ENCODE peak calls at places on chromosomes 6 and 20, in seven cellular contexts. Y, S, F, D, Q, M and U are unnamed samples.

GRCh38 chr6:143108278-143108677 is 47.6 kb downstream of the AIG1 start:
- DNase-seq in Q (no peak), F (peak), M (peak), Y (no peak), D (no peak), S (no peak), U (peak)

GRCh38 chr6:31580807-31581437 is 1.3 kb downstream of the LTB start:
- DNase-seq in F (peak), M (peak), D (peak), Q (no peak), S (peak), Y (peak), U (peak)

GRCh38 chr20:43893930-43894329 is 20.7 kb upstream of the TOX2 start:
- DNase-seq in Q (no peak), M (no peak), Y (no peak), S (no peak), D (no peak), F (no peak), U (peak)

GRCh38 chr6:34059136-34059731 is 86.7 kb downstream of the GRM4 start:
- DNase-seq in M (peak), F (no peak), Y (no peak), S (no peak), D (no peak), Q (no peak), U (peak)

GRCh38 chr20:38139919-38140753 is 24.9 kb downstream of the TGM2 start:
- DNase-seq in Q (no peak), D (peak), Y (no peak), M (peak), F (peak), S (no peak), U (no peak)

GRCh38 chr6:159103396-159104162 is 58.8 kb upstream of the TAGAP start:
- DNase-seq in M (no peak), F (no peak), S (no peak), Y (no peak), Q (no peak), D (no peak), U (no peak)

GRCh38 chr20:50187403-50188051 is 3.1 kb upstream of the CEBPB start:
- DNase-seq in Q (no peak), S (peak), D (peak), F (peak), M (peak), Y (no peak), U (peak)

GRCh38 chr6:14542670-14543366 is 425.2 kb downstream of the CD83 start:
- DNase-seq in S (no peak), M (peak), Y (peak), Q (peak), D (peak), F (peak), U (peak)

GRCh38 chr6:55319961-55320690 is 7.1 kb upstream of the GFRAL start:
- DNase-seq in Q (no peak), S (no peak), F (no peak), Y (no peak), M (no peak), D (no peak), U (no peak)

GRCh38 chr6:7693827-7694226 is 32.1 kb upstream of the BMP6 start:
- DNase-seq in Q (no peak), S (no peak), D (no peak), Y (no peak), F (no peak), M (no peak), U (no peak)

GRCh38 chr6:143233563-143234285 is 173.0 kb downstream of the AIG1 start:
- DNase-seq in Q (no peak), D (no peak), M (no peak), S (no peak), Y (no peak), F (peak), U (no peak)

GRCh38 chr20:37390503-37390890 is 44.6 kb downstream of the SRC start:
- DNase-seq in F (no peak), Y (no peak), S (no peak), M (no peak), Q (no peak), D (no peak), U (no peak)

GRCh38 chr6:31497595-31498476 is at the start of gene MICB:
- DNase-seq in M (peak), Q (peak), Y (peak), F (peak), S (peak), D (peak), U (peak)

GRCh38 chr20:47205577-47206123 is 150.8 kb downstream of the ZMYND8 start:
- DNase-seq in Y (peak), M (peak), Q (no peak), D (peak), F (peak), S (peak), U (peak)

GRCh38 chr6:109166643-109167042 is 71.3 kb downstream of the CEP57L1 start:
- DNase-seq in M (no peak), S (no peak), Y (no peak), Q (no peak), F (no peak), D (no peak), U (no peak)

GRCh38 chr6:160005861-160006540 is 37.1 kb downstream of the IGF2R start:
- DNase-seq in D (peak), Y (no peak), M (peak), S (no peak), F (peak), Q (no peak), U (peak)

GRCh38 chr6:4348462-4349112 is 213.2 kb upstream of the ECI2 start:
- DNase-seq in D (no peak), M (peak), F (no peak), Y (no peak), Q (no peak), S (no peak), U (peak)

GRCh38 chr20:36644032-36644712 is 1.8 kb downstream of the SLA2 start:
- DNase-seq in Y (peak), S (no peak), D (no peak), Q (no peak), F (no peak), M (no peak), U (no peak)

GRCh38 chr6:24401458-24401857 is 1.3 kb upstream of the MRS2 start:
- DNase-seq in Y (no peak), M (no peak), F (no peak), Q (no peak), S (peak), D (no peak), U (no peak)

GRCh38 chr6:20583447-20583806 is 49.2 kb downstream of the CDKAL1 start:
- DNase-seq in Y (no peak), F (no peak), S (no peak), Q (no peak), M (no peak), D (no peak), U (no peak)

GRCh38 chr6:46510656-46511055 is 19.4 kb upstream of the RCAN2 start:
- DNase-seq in Y (no peak), F (peak), D (peak), Q (no peak), S (no peak), M (peak), U (peak)

GRCh38 chr20:17914957-17915356 is 53.6 kb downstream of the SNX5 start:
- DNase-seq in M (no peak), S (no peak), F (no peak), Q (no peak), D (no peak), Y (no peak), U (no peak)

GRCh38 chr6:138175596-138175995 is 13.9 kb downstream of the ARFGEF3 start:
- DNase-seq in F (no peak), Q (no peak), D (no peak), S (no peak), M (no peak), Y (no peak), U (no peak)

GRCh38 chr20:4613718-4614620 is 107.7 kb upstream of the PRND start:
- DNase-seq in S (peak), F (peak), M (peak), Y (peak), D (peak), Q (no peak), U (peak)

GRCh38 chr20:24017160-24017761 is 28.7 kb upstream of the GGTLC1 start:
- DNase-seq in Q (no peak), F (no peak), M (peak), S (no peak), Y (no peak), D (no peak), U (peak)

GRCh38 chr6:5125152-5126006 is 40.2 kb downstream of the PPP1R3G start:
- DNase-seq in M (peak), S (peak), Y (no peak), Q (peak), F (peak), D (peak), U (peak)

GRCh38 chr6:131015630-131016263 is 47.3 kb downstream of the EPB41L2 start:
- DNase-seq in Q (no peak), D (peak), M (peak), S (no peak), Y (no peak), F (peak), U (peak)

GRCh38 chr6:24752917-24753486 is 21.7 kb upstream of the GMNN start:
- DNase-seq in F (no peak), Y (no peak), Q (no peak), D (no peak), M (peak), S (peak), U (no peak)

GRCh38 chr6:29828471-29828797 is 809 bp downstream of the HLA-G start:
- DNase-seq in F (no peak), D (no peak), Y (no peak), Q (no peak), S (no peak), M (no peak), U (no peak)

GRCh38 chr20:52047811-52048302 is 143.7 kb downstream of the ZFP64 start:
- DNase-seq in D (peak), F (peak), M (peak), S (no peak), Y (peak), Q (no peak), U (peak)

GRCh38 chr6:106626485-106626884 is 2.8 kb downstream of the RTN4IP1 start:
- DNase-seq in Y (no peak), D (no peak), S (no peak), F (no peak), Q (no peak), M (no peak), U (no peak)

GRCh38 chr6:167106401-167106800 is 16.5 kb upstream of the CCR6 start:
- DNase-seq in Q (no peak), M (no peak), Y (no peak), D (no peak), F (no peak), S (no peak), U (no peak)

GRCh38 chr20:1876975-1877603 is 18.1 kb upstream of the SIRPA start:
- DNase-seq in F (peak), D (no peak), Q (no peak), S (no peak), M (no peak), Y (no peak), U (no peak)

GRCh38 chr6:52639493-52639892 is 31.4 kb upstream of the TMEM14A start:
- DNase-seq in M (no peak), D (no peak), F (no peak), Q (no peak), S (no peak), Y (no peak), U (no peak)

GRCh38 chr20:43341541-43341940 is 116.2 kb upstream of the SRSF6 start:
- DNase-seq in M (no peak), Q (no peak), Y (no peak), D (no peak), F (no peak), S (no peak), U (no peak)

GRCh38 chr20:11849976-11850670 is 67.6 kb upstream of the BTBD3 start:
- DNase-seq in M (peak), F (peak), D (peak), Y (no peak), S (no peak), Q (no peak), U (peak)

GRCh38 chr20:61328906-61329558 is 77.0 kb downstream of the CDH4 start:
- DNase-seq in D (no peak), Y (no peak), F (no peak), Q (no peak), S (peak), M (no peak), U (no peak)

GRCh38 chr6:149478631-149479314 is 6.0 kb downstream of the ZC3H12D start:
- DNase-seq in Q (no peak), M (no peak), D (no peak), S (no peak), F (no peak), Y (no peak), U (no peak)

DNA sequence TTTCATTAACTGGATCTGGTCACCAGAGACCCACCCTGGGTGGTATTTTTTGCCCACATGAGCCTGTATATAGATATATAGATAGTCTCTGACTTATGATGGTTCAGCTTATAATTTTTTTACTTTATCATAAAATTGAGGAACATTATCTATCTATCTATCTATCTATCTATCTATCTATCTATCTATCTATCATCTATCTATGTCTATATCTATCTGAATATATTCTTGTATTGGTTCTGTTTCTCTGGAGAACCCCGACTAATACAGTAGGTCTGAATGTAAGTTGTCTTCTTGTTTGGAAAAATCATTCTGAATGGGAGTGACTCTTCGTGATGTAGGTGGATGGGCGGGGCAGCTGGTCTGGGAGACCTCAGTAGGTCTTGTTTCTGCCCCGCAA is 13.3 kb upstream of the CDKN1A start:
- DNase-seq in D (no peak), M (no peak), S (no peak), Q (no peak), F (no peak), Y (no peak), U (no peak)
- H3K4me3 ChIP-seq in D (no peak), M (no peak), S (no peak), Q (no peak), F (no peak), Y (no peak), U (no peak)

DNA sequence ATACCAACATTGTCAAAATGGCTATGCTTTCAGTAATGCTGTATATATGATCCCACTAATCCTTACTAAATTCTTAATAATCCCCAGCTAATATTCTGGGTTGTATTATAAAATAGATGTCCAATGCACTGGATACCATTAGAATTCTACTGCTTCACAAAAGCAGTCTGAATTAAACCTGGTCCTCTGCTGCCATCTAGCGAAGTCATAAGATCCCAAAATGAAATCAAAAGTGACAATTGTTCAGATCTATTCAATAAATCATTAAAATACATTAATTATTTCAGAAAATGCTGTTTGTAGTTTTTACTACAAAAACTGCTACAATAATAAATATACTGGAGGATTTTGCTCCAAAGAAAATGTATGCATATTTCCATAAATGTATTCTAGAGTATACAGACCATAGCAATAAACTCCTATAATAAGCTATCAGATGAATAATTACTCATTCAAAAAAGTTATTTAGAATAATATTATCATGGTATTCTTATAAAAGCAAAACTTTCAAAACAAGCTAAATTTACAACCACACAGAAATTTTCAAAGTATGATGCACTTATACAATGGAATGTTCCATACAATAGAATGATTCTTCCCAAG is 92.6 kb downstream of the RNGTT start:
- DNase-seq in Y (peak), D (peak), F (peak), S (peak), M (peak), Q (peak), U (peak)
- TF ChIP-seq CTCF in Y (peak), D (peak), F (peak), S (peak), M (peak), Q (peak), U (peak)

GRCh38 chr20:62970307-62971210 is 18.1 kb downstream of the SLC17A9 start:
- DNase-seq in Q (no peak), S (no peak), D (no peak), Y (no peak), F (no peak), M (no peak), U (no peak)

GRCh38 chr20:62971211-62971949 is 18.9 kb downstream of the SLC17A9 start:
- DNase-seq in F (no peak), M (no peak), D (no peak), Y (no peak), S (no peak), Q (no peak), U (no peak)

GRCh38 chr20:62975251-62975770 is 22.8 kb downstream of the SLC17A9 start:
- DNase-seq in F (no peak), D (no peak), Q (no peak), M (no peak), Y (no peak), S (no peak), U (no peak)

GRCh38 chr20:62972270-62973032 is 19.9 kb downstream of the SLC17A9 start:
- DNase-seq in Q (peak), Y (peak), M (peak), D (peak), S (peak), F (peak), U (peak)

DNA sequence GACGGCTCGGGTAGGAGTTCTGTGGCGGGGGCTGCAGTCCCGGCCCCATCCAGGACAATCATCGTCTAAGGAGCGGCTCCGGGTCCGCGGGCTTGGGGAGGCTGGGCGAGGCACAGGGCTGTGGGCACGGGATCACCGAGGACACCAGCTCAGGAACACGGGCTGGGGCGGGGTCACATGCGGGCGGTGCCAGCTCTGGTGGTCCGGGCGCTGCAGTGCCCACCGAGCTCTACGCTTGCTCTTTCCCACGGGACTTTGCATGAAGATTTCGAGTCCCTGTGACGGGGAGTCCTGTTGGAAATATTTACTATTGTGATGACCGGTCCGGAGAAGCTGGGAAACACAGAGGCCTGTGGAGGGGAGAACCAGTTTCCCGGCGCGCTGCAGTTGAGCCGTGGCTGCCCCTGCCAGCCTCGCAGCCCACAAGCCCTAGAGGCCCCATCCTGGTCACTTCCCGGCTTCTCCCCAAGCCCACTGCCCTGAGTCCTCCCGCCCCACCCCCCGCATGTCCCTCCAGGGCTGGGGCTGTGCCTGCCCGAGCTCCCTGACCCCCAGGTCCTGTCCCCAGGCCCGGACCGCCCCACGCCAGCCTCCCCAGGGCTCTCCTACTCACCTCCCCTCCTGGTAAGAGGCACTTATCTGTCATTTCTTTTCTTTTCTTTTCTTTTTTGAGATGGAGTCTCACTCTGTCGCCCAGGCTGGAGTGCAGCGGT is 20.7 kb downstream of the SLC17A9 start:
- DNase-seq in F (no peak), Q (no peak), S (no peak), D (no peak), M (no peak), Y (no peak), U (no peak)
- H3K4me3 ChIP-seq in F (no peak), Q (no peak), S (peak), D (no peak), M (no peak), Y (peak), U (no peak)

DNA sequence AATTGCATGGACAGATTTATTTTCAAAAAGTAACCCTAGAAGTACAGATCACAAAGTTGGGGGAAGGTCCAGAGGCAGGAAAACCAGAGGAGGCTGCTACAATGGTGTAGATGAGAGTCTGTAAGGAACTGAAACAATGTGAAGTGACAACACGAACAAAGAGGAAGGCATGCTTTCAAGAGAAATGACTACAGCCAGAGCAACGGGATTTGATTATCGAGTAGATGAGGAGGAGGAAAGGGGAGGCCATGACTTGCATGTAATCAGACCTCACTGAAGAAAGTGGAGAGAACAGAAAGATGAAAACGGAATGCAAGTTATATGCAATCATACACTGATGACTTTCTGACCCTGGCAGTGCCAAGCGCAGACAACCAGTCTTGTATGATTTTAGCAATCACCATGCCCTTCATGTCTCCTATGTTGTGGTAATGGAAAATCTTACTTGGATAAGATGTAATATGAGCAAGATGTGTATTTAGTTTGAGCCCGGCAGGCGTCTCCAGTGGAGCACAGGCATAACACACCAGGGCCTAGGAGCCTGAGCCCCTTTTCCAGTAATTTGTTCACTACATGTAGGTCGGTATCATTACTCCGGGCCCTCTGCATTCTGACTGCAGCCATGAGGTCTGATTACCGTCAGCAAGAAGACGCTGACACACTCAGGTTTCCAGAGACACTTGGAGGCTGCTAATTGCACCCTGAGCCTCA is 34.0 kb upstream of the FAM83C start:
- DNase-seq in S (no peak), D (no peak), F (no peak), M (no peak), Q (no peak), Y (no peak), U (no peak)
- TF ChIP-seq CTCF in S (no peak), D (no peak), F (no peak), M (no peak), Q (no peak), Y (no peak), U (no peak)